ENCODE peak calls at places on chromosomes 1 and 21, in six cellular contexts. G is AG04449, U is fibroblast of the aortic adventitia, C is NCI-H748 treated with DMSO at 0.1 percent for 48 hours, A is uterus, E is HTR-8/SVneo. W is an unnamed sample.
A peak's percentile ranks its signal among the peaks of the same experiment; 100 is the strongest.

GRCh38 chr1:8078176-8078671 is 52.1 kb upstream of the ERRFI1 start:
- DNase-seq in A (no peak), G (no peak), E (no peak), U (peak; percentile 59), C (no peak), W (peak; percentile 92)

GRCh38 chr1:224668991-224669390 is 52.9 kb downstream of the CNIH3 start:
- DNase-seq in C (no peak), G (no peak), A (no peak), E (no peak), U (no peak), W (peak; percentile 22)

GRCh38 chr1:1110561-1110971 is 5.3 kb downstream of the C1orf159 start:
- DNase-seq in C (no peak), G (no peak), A (no peak), U (no peak), E (no peak), W (no peak)

GRCh38 chr1:55318111-55318817 is 103.1 kb upstream of the USP24 start:
- DNase-seq in E (no peak), U (no peak), C (no peak), G (no peak), A (no peak), W (no peak)

GRCh38 chr1:180953291-180953747 is 40.6 kb downstream of the KIAA1614 start:
- DNase-seq in E (no peak), C (no peak), G (no peak), U (no peak), A (no peak), W (no peak)

GRCh38 chr1:98660941-98661543 is 479 bp upstream of the SNX7 start:
- DNase-seq in U (peak; percentile 38), E (no peak), G (no peak), A (no peak), C (peak; percentile 44), W (no peak)

GRCh38 chr1:22056043-22056442 is 3.5 kb downstream of the CDC42 start:
- DNase-seq in C (no peak), G (no peak), E (no peak), U (no peak), A (no peak), W (no peak)

GRCh38 chr21:38965241-38965640 is 159.5 kb downstream of the ETS2 start:
- DNase-seq in A (no peak), E (no peak), G (no peak), U (no peak), C (peak; percentile 47), W (no peak)

GRCh38 chr1:41681331-41682136 is 197.1 kb upstream of the EDN2 start:
- DNase-seq in C (no peak), G (no peak), A (no peak), U (no peak), E (no peak), W (peak; percentile 58)

GRCh38 chr1:117671781-117672501 is 66.1 kb downstream of the TENT5C start:
- DNase-seq in C (no peak), G (no peak), U (peak; percentile 77), A (peak; percentile 42), E (no peak), W (peak; percentile 65)

GRCh38 chr1:1074631-1075147 is 583 bp upstream of the RNF223 start:
- DNase-seq in A (no peak), E (no peak), U (no peak), C (no peak), G (no peak), W (no peak)

GRCh38 chr1:58585166-58585565 is 8.1 kb upstream of the TACSTD2 start:
- DNase-seq in G (no peak), E (no peak), A (no peak), C (no peak), U (no peak), W (peak; percentile 13)

GRCh38 chr21:24367936-24368335 is 1239.3 kb downstream of the MRPL39 start:
- DNase-seq in E (peak; percentile 3), G (peak; percentile 5), U (no peak), A (no peak), C (no peak), W (peak; percentile 16)

GRCh38 chr1:210400043-210400840 is 71.5 kb downstream of the HHAT start:
- DNase-seq in U (peak; percentile 76), A (peak; percentile 34), E (peak; percentile 81), C (peak; percentile 33), G (peak; percentile 38), W (peak; percentile 74)

GRCh38 chr1:109272831-109273547 is 10.0 kb downstream of the PSRC1 start:
- DNase-seq in C (no peak), E (no peak), A (no peak), U (no peak), G (no peak), W (no peak)

GRCh38 chr21:38955495-38955894 is 149.8 kb downstream of the ETS2 start:
- DNase-seq in E (no peak), A (no peak), G (no peak), C (no peak), U (no peak), W (peak; percentile 40)

GRCh38 chr1:54557956-54558355 is 9.9 kb downstream of the ACOT11 start:
- DNase-seq in A (no peak), C (no peak), G (no peak), E (no peak), U (no peak), W (no peak)

GRCh38 chr1:64864018-64864945 is 102.1 kb downstream of the JAK1 start:
- DNase-seq in U (no peak), A (peak; percentile 46), G (no peak), E (no peak), C (peak; percentile 12), W (no peak)

GRCh38 chr1:51234721-51235425 is 1.2 kb upstream of the RNF11 start:
- DNase-seq in E (no peak), G (no peak), A (peak; percentile 72), U (no peak), C (peak; percentile 63), W (peak; percentile 53)

GRCh38 chr1:2493691-2494322 is 17.7 kb downstream of the PLCH2 start:
- DNase-seq in U (no peak), G (no peak), E (no peak), C (no peak), A (no peak), W (no peak)

GRCh38 chr1:62281922-62282555 is 37.2 kb downstream of the KANK4 start:
- DNase-seq in C (no peak), A (no peak), U (no peak), G (no peak), E (no peak), W (no peak)

GRCh38 chr1:58848818-58849411 is 65.1 kb upstream of the JUN start:
- DNase-seq in U (peak; percentile 99), C (no peak), A (peak; percentile 74), E (peak; percentile 76), G (peak; percentile 92), W (peak; percentile 100)

GRCh38 chr1:153630384-153630783 is 2.1 kb downstream of the S100A1 start:
- DNase-seq in G (no peak), C (no peak), U (no peak), E (no peak), A (no peak), W (no peak)

GRCh38 chr1:89855413-89856123 is 34.7 kb downstream of the LRRC8D start:
- DNase-seq in U (peak; percentile 77), G (no peak), C (no peak), E (no peak), A (no peak), W (peak; percentile 39)

GRCh38 chr1:27116697-27117096 is 38.2 kb downstream of the SLC9A1 start:
- DNase-seq in U (peak; percentile 36), G (no peak), A (no peak), C (no peak), E (no peak), W (peak; percentile 58)

GRCh38 chr1:201585901-201586300 is 47.0 kb downstream of the NAV1 start:
- DNase-seq in C (no peak), U (peak; percentile 58), G (no peak), A (no peak), E (no peak), W (no peak)

GRCh38 chr1:22749919-22750670 is 39.5 kb downstream of the EPHB2 start:
- DNase-seq in U (peak; percentile 93), A (no peak), G (peak; percentile 79), C (no peak), E (peak; percentile 72), W (peak; percentile 94)

GRCh38 chr1:206895320-206895719 is 1.9 kb upstream of the IL24 start:
- DNase-seq in C (peak; percentile 22), A (no peak), E (no peak), G (no peak), U (no peak), W (no peak)

GRCh38 chr1:161001068-161001467 is 19.9 kb downstream of the F11R start:
- DNase-seq in C (no peak), E (no peak), U (no peak), A (no peak), G (no peak), W (no peak)

GRCh38 chr1:184590163-184590750 is 164.4 kb downstream of the EDEM3 start:
- DNase-seq in U (no peak), C (no peak), A (no peak), G (no peak), E (no peak), W (no peak)

GRCh38 chr1:903721-904270 is 19.9 kb upstream of the SAMD11 start:
- DNase-seq in G (no peak), U (no peak), A (peak; percentile 15), C (no peak), E (no peak), W (no peak)

W was measured in HT1080.